ENCODE peak calls at places on chromosomes 3 and 15, in eight cellular contexts. One of them, this sample, is unnamed.

GRCh38 chr15:57875347-57875746 is 168.8 kb downstream of the POLR2M start:
- DNase-seq in bronchial epithelial cell: no peak
- DNase-seq in lower lobe of right lung: no peak
- DNase-seq in adrenal gland: no peak
- DNase-seq in HFF-Myc: no peak
- DNase-seq in foreskin fibroblast: no peak
- DNase-seq in Caco-2: no peak
- DNase-seq in H7: no peak
- DNase-seq in this sample: no peak

GRCh38 chr15:62945063-62945462 is 97.5 kb upstream of the TPM1 start:
- DNase-seq in bronchial epithelial cell: no peak
- DNase-seq in lower lobe of right lung: no peak
- DNase-seq in adrenal gland: no peak
- DNase-seq in HFF-Myc: no peak
- DNase-seq in foreskin fibroblast: no peak
- DNase-seq in Caco-2: no peak
- DNase-seq in H7: no peak
- DNase-seq in this sample: no peak

GRCh38 chr3:152322756-152323155 is 54.0 kb downstream of the MBNL1 start:
- DNase-seq in bronchial epithelial cell: no peak
- DNase-seq in lower lobe of right lung: no peak
- DNase-seq in adrenal gland: no peak
- DNase-seq in HFF-Myc: no peak
- DNase-seq in foreskin fibroblast: no peak
- DNase-seq in Caco-2: no peak
- DNase-seq in H7: no peak
- DNase-seq in this sample: no peak

GRCh38 chr3:183038764-183039163 is 58.4 kb upstream of the DCUN1D1 start:
- DNase-seq in bronchial epithelial cell: no peak
- DNase-seq in lower lobe of right lung: no peak
- DNase-seq in adrenal gland: peak
- DNase-seq in HFF-Myc: no peak
- DNase-seq in foreskin fibroblast: no peak
- DNase-seq in Caco-2: no peak
- DNase-seq in H7: no peak
- DNase-seq in this sample: no peak

GRCh38 chr3:159762238-159762637 is 226.4 kb upstream of the IL12A start:
- DNase-seq in bronchial epithelial cell: peak
- DNase-seq in lower lobe of right lung: no peak
- DNase-seq in adrenal gland: no peak
- DNase-seq in HFF-Myc: no peak
- DNase-seq in foreskin fibroblast: no peak
- DNase-seq in Caco-2: peak
- DNase-seq in H7: no peak
- DNase-seq in this sample: peak

GRCh38 chr15:76185716-76186115 is 125.6 kb downstream of the ETFA start:
- DNase-seq in bronchial epithelial cell: peak
- DNase-seq in lower lobe of right lung: no peak
- DNase-seq in adrenal gland: no peak
- DNase-seq in HFF-Myc: no peak
- DNase-seq in foreskin fibroblast: peak
- DNase-seq in Caco-2: no peak
- DNase-seq in H7: peak
- DNase-seq in this sample: peak

GRCh38 chr3:14434105-14434504 is 31.7 kb downstream of the SLC6A6 start:
- DNase-seq in bronchial epithelial cell: peak
- DNase-seq in lower lobe of right lung: peak
- DNase-seq in adrenal gland: no peak
- DNase-seq in HFF-Myc: no peak
- DNase-seq in foreskin fibroblast: peak
- DNase-seq in Caco-2: no peak
- DNase-seq in H7: no peak
- DNase-seq in this sample: peak

GRCh38 chr3:18556503-18556902 is 131.4 kb upstream of the SATB1 start:
- DNase-seq in bronchial epithelial cell: peak
- DNase-seq in lower lobe of right lung: no peak
- DNase-seq in adrenal gland: no peak
- DNase-seq in HFF-Myc: no peak
- DNase-seq in foreskin fibroblast: no peak
- DNase-seq in Caco-2: no peak
- DNase-seq in H7: no peak
- DNase-seq in this sample: peak

GRCh38 chr3:114567774-114568173 is 273.9 kb downstream of the TIGIT start:
- DNase-seq in bronchial epithelial cell: no peak
- DNase-seq in lower lobe of right lung: no peak
- DNase-seq in adrenal gland: no peak
- DNase-seq in HFF-Myc: no peak
- DNase-seq in foreskin fibroblast: no peak
- DNase-seq in Caco-2: no peak
- DNase-seq in H7: no peak
- DNase-seq in this sample: no peak

GRCh38 chr3:8371085-8371551 is 130.5 kb upstream of the LMCD1 start:
- DNase-seq in bronchial epithelial cell: peak
- DNase-seq in lower lobe of right lung: no peak
- DNase-seq in adrenal gland: no peak
- DNase-seq in HFF-Myc: no peak
- DNase-seq in foreskin fibroblast: peak
- DNase-seq in Caco-2: no peak
- DNase-seq in H7: no peak
- DNase-seq in this sample: peak

GRCh38 chr3:160754371-160754854 is 1.6 kb upstream of the PPM1L start:
- DNase-seq in bronchial epithelial cell: peak
- DNase-seq in lower lobe of right lung: no peak
- DNase-seq in adrenal gland: peak
- DNase-seq in HFF-Myc: no peak
- DNase-seq in foreskin fibroblast: no peak
- DNase-seq in Caco-2: no peak
- DNase-seq in H7: peak
- DNase-seq in this sample: peak

GRCh38 chr3:78659386-78659987 is 1108.3 kb downstream of the ROBO1 start:
- DNase-seq in bronchial epithelial cell: peak
- DNase-seq in lower lobe of right lung: no peak
- DNase-seq in adrenal gland: no peak
- DNase-seq in HFF-Myc: peak
- DNase-seq in foreskin fibroblast: peak
- DNase-seq in Caco-2: no peak
- DNase-seq in H7: no peak
- DNase-seq in this sample: peak

GRCh38 chr3:192215-192929 is 4.2 kb upstream of the CHL1 start:
- DNase-seq in bronchial epithelial cell: no peak
- DNase-seq in lower lobe of right lung: no peak
- DNase-seq in adrenal gland: no peak
- DNase-seq in HFF-Myc: no peak
- DNase-seq in foreskin fibroblast: no peak
- DNase-seq in Caco-2: no peak
- DNase-seq in H7: no peak
- DNase-seq in this sample: no peak

GRCh38 chr15:70098461-70099166 is 897 bp upstream of the TLE3 start:
- DNase-seq in bronchial epithelial cell: no peak
- DNase-seq in lower lobe of right lung: peak
- DNase-seq in adrenal gland: peak
- DNase-seq in HFF-Myc: no peak
- DNase-seq in foreskin fibroblast: peak
- DNase-seq in Caco-2: peak
- DNase-seq in H7: peak
- DNase-seq in this sample: peak

GRCh38 chr3:157082305-157082981 is 77.5 kb downstream of the CCNL1 start:
- DNase-seq in bronchial epithelial cell: peak
- DNase-seq in lower lobe of right lung: no peak
- DNase-seq in adrenal gland: no peak
- DNase-seq in HFF-Myc: no peak
- DNase-seq in foreskin fibroblast: peak
- DNase-seq in Caco-2: no peak
- DNase-seq in H7: no peak
- DNase-seq in this sample: peak

GRCh38 chr3:158244274-158244673 is 134.4 kb downstream of the RSRC1 start:
- DNase-seq in bronchial epithelial cell: no peak
- DNase-seq in lower lobe of right lung: no peak
- DNase-seq in adrenal gland: no peak
- DNase-seq in HFF-Myc: no peak
- DNase-seq in foreskin fibroblast: no peak
- DNase-seq in Caco-2: no peak
- DNase-seq in H7: no peak
- DNase-seq in this sample: no peak

GRCh38 chr3:158058775-158059174 is 47.4 kb downstream of the SHOX2 start:
- DNase-seq in bronchial epithelial cell: no peak
- DNase-seq in lower lobe of right lung: no peak
- DNase-seq in adrenal gland: no peak
- DNase-seq in HFF-Myc: no peak
- DNase-seq in foreskin fibroblast: no peak
- DNase-seq in Caco-2: no peak
- DNase-seq in H7: no peak
- DNase-seq in this sample: no peak

GRCh38 chr3:79052054-79052681 is 715.6 kb downstream of the ROBO1 start:
- DNase-seq in bronchial epithelial cell: no peak
- DNase-seq in lower lobe of right lung: no peak
- DNase-seq in adrenal gland: no peak
- DNase-seq in HFF-Myc: no peak
- DNase-seq in foreskin fibroblast: no peak
- DNase-seq in Caco-2: no peak
- DNase-seq in H7: no peak
- DNase-seq in this sample: peak

GRCh38 chr3:13710251-13710650 is 161.3 kb downstream of the FBLN2 start:
- DNase-seq in bronchial epithelial cell: no peak
- DNase-seq in lower lobe of right lung: no peak
- DNase-seq in adrenal gland: no peak
- DNase-seq in HFF-Myc: no peak
- DNase-seq in foreskin fibroblast: no peak
- DNase-seq in Caco-2: no peak
- DNase-seq in H7: no peak
- DNase-seq in this sample: no peak

GRCh38 chr15:69219690-69220089 is 59.3 kb downstream of the GLCE start:
- DNase-seq in bronchial epithelial cell: no peak
- DNase-seq in lower lobe of right lung: no peak
- DNase-seq in adrenal gland: no peak
- DNase-seq in HFF-Myc: no peak
- DNase-seq in foreskin fibroblast: no peak
- DNase-seq in Caco-2: no peak
- DNase-seq in H7: no peak
- DNase-seq in this sample: no peak

GRCh38 chr3:127888564-127889107 is 26.4 kb upstream of the KBTBD12 start:
- DNase-seq in bronchial epithelial cell: no peak
- DNase-seq in lower lobe of right lung: no peak
- DNase-seq in adrenal gland: peak
- DNase-seq in HFF-Myc: no peak
- DNase-seq in foreskin fibroblast: no peak
- DNase-seq in Caco-2: no peak
- DNase-seq in H7: no peak
- DNase-seq in this sample: no peak

GRCh38 chr3:41308119-41308518 is 108.8 kb downstream of the CTNNB1 start:
- DNase-seq in bronchial epithelial cell: no peak
- DNase-seq in lower lobe of right lung: no peak
- DNase-seq in adrenal gland: no peak
- DNase-seq in HFF-Myc: no peak
- DNase-seq in foreskin fibroblast: no peak
- DNase-seq in Caco-2: no peak
- DNase-seq in H7: no peak
- DNase-seq in this sample: no peak

GRCh38 chr15:52262364-52262763 is 33.2 kb downstream of the MYO5C start:
- DNase-seq in bronchial epithelial cell: peak
- DNase-seq in lower lobe of right lung: no peak
- DNase-seq in adrenal gland: no peak
- DNase-seq in HFF-Myc: no peak
- DNase-seq in foreskin fibroblast: no peak
- DNase-seq in Caco-2: no peak
- DNase-seq in H7: peak
- DNase-seq in this sample: peak

GRCh38 chr3:42906905-42907183 is 902 bp downstream of the ZNF662 start:
- DNase-seq in bronchial epithelial cell: no peak
- DNase-seq in lower lobe of right lung: no peak
- DNase-seq in adrenal gland: no peak
- DNase-seq in HFF-Myc: no peak
- DNase-seq in foreskin fibroblast: no peak
- DNase-seq in Caco-2: no peak
- DNase-seq in H7: no peak
- DNase-seq in this sample: no peak
- H3K4me3 ChIP-seq in bronchial epithelial cell: no peak
- H3K4me3 ChIP-seq in lower lobe of right lung: peak
- H3K4me3 ChIP-seq in adrenal gland: no peak
- H3K4me3 ChIP-seq in HFF-Myc: no peak
- H3K4me3 ChIP-seq in foreskin fibroblast: peak
- H3K4me3 ChIP-seq in Caco-2: peak
- H3K4me3 ChIP-seq in H7: no peak
- H3K4me3 ChIP-seq in this sample: no peak

GRCh38 chr3:56309465-56309864 is 158.8 kb downstream of the ERC2 start:
- DNase-seq in bronchial epithelial cell: no peak
- DNase-seq in lower lobe of right lung: no peak
- DNase-seq in adrenal gland: no peak
- DNase-seq in HFF-Myc: no peak
- DNase-seq in foreskin fibroblast: no peak
- DNase-seq in Caco-2: no peak
- DNase-seq in H7: no peak
- DNase-seq in this sample: no peak
- H3K4me3 ChIP-seq in bronchial epithelial cell: no peak
- H3K4me3 ChIP-seq in lower lobe of right lung: no peak
- H3K4me3 ChIP-seq in adrenal gland: no peak
- H3K4me3 ChIP-seq in HFF-Myc: no peak
- H3K4me3 ChIP-seq in foreskin fibroblast: no peak
- H3K4me3 ChIP-seq in Caco-2: no peak
- H3K4me3 ChIP-seq in H7: no peak
- H3K4me3 ChIP-seq in this sample: no peak

DNA sequence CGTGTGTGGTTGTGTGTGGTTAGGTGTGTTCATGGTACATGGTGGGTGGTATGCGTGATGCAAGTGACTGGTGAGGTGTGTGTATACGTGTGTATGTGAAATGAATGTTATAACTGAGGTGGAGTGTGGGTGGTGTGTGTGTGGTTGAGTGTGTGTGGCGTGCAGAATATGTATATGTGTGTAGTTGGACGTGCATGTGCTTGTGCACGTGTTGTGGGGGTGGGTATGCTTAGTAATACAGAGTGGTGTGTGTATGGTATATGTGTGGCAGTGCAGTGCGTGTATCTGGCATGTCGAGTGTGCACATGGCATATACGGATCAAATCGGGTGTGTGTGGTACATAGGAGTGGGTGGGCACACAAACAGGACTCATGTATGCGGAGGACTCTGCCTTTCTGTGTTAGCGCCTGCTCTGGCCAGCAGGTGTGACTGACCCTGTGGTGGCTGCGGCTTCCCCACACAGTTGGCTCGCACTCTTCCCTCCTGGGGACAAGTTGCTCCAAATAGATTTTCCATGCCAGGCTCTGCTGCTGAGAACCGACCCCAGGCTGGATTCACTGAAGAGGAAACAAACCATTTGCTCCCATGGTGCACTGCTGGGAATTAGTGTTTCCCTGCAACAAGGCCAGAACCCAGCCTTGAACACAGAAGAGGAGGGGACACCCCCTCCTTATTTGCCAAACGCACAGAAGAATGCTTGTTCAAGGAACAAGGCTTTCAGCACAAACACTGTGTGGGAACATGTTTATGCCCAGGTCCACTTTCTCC is 1.2 kb upstream of the C3orf70 start:
- DNase-seq in bronchial epithelial cell: no peak
- DNase-seq in lower lobe of right lung: no peak
- DNase-seq in adrenal gland: no peak
- DNase-seq in HFF-Myc: no peak
- DNase-seq in foreskin fibroblast: no peak
- DNase-seq in Caco-2: no peak
- DNase-seq in H7: peak
- DNase-seq in this sample: no peak
- H3K4me3 ChIP-seq in bronchial epithelial cell: no peak
- H3K4me3 ChIP-seq in lower lobe of right lung: no peak
- H3K4me3 ChIP-seq in adrenal gland: no peak
- H3K4me3 ChIP-seq in HFF-Myc: no peak
- H3K4me3 ChIP-seq in foreskin fibroblast: peak
- H3K4me3 ChIP-seq in Caco-2: no peak
- H3K4me3 ChIP-seq in H7: no peak
- H3K4me3 ChIP-seq in this sample: no peak

GRCh38 chr3:69472093-69472492 is 86.2 kb upstream of the FRMD4B start:
- DNase-seq in bronchial epithelial cell: peak
- DNase-seq in lower lobe of right lung: no peak
- DNase-seq in adrenal gland: no peak
- DNase-seq in HFF-Myc: no peak
- DNase-seq in foreskin fibroblast: no peak
- DNase-seq in Caco-2: no peak
- DNase-seq in H7: no peak
- DNase-seq in this sample: no peak
- H3K4me3 ChIP-seq in bronchial epithelial cell: no peak
- H3K4me3 ChIP-seq in lower lobe of right lung: no peak
- H3K4me3 ChIP-seq in adrenal gland: no peak
- H3K4me3 ChIP-seq in HFF-Myc: no peak
- H3K4me3 ChIP-seq in foreskin fibroblast: no peak
- H3K4me3 ChIP-seq in Caco-2: no peak
- H3K4me3 ChIP-seq in H7: no peak
- H3K4me3 ChIP-seq in this sample: no peak